ENCODE peak calls at places on chromosomes 5 and 9, in six cellular contexts. B is PC-3, Z is astrocyte, Q is A549, S is fibroblast of lung, L is GM23248. U is an unnamed sample.

GRCh38 chr5:43304520-43304919 is 8.7 kb downstream of the HMGCS1 start:
- DNase-seq in Z (no peak), S (peak; percentile 55), B (no peak), L (peak; percentile 21), Q (no peak), U (no peak)

GRCh38 chr5:96780626-96781025 is 27.1 kb downstream of the ERAP1 start:
- DNase-seq in B (no peak), Z (no peak), L (peak; percentile 45), Q (no peak), S (peak; percentile 22), U (peak; percentile 26)

GRCh38 chr5:143134269-143134668 is 269.2 kb downstream of the NR3C1 start:
- DNase-seq in S (no peak), Q (no peak), L (peak; percentile 11), Z (peak; percentile 39), B (peak; percentile 17), U (peak; percentile 53)

GRCh38 chr5:115956957-115957356 is 5.3 kb upstream of the LVRN start:
- DNase-seq in L (no peak), Z (no peak), B (no peak), S (no peak), Q (no peak), U (no peak)

GRCh38 chr9:68690088-68690487 is 15.0 kb upstream of the PIP5K1B start:
- DNase-seq in L (no peak), Z (no peak), B (no peak), Q (no peak), S (peak; percentile 28), U (no peak)

GRCh38 chr9:80797427-80797825 is 891.9 kb downstream of the TLE1 start:
- DNase-seq in B (no peak), S (no peak), L (no peak), Q (no peak), Z (no peak), U (no peak)

GRCh38 chr5:181142054-181142453 is 5.3 kb upstream of the OR2V2 start:
- DNase-seq in B (no peak), S (no peak), L (no peak), Z (no peak), Q (no peak), U (no peak)

GRCh38 chr9:115291841-115292240 is 173.9 kb upstream of the TNC start:
- DNase-seq in B (peak; percentile 6), S (peak; percentile 5), Q (no peak), L (peak; percentile 57), Z (peak; percentile 87), U (peak; percentile 61)

GRCh38 chr9:125694478-125694877 is 12.5 kb downstream of the MAPKAP1 start:
- DNase-seq in S (no peak), Z (peak; percentile 56), B (no peak), Q (no peak), L (no peak), U (no peak)

GRCh38 chr9:18847576-18848275 is 185.3 kb downstream of the SAXO1 start:
- DNase-seq in Z (no peak), S (no peak), Q (no peak), L (no peak), B (no peak), U (no peak)

GRCh38 chr9:23153058-23153457 is 673.0 kb downstream of the ELAVL2 start:
- DNase-seq in B (no peak), Q (peak; percentile 23), Z (no peak), S (no peak), L (peak; percentile 1), U (no peak)

GRCh38 chr5:10789021-10789420 is 28.0 kb upstream of the DAP start:
- DNase-seq in Z (peak; percentile 94), L (peak; percentile 78), B (peak; percentile 47), Q (no peak), S (peak; percentile 88), U (no peak)

GRCh38 chr9:93904649-93905472 is 50.3 kb downstream of the BARX1 start:
- DNase-seq in L (no peak), Q (no peak), Z (no peak), B (no peak), S (no peak), U (no peak)

GRCh38 chr9:125851971-125852370 is 104.8 kb downstream of the PBX3 start:
- DNase-seq in L (no peak), B (no peak), Z (no peak), S (no peak), Q (no peak), U (no peak)

GRCh38 chr5:179732918-179733763 is 519 bp downstream of the MAML1 start:
- DNase-seq in L (peak; percentile 68), Q (peak; percentile 54), Z (peak; percentile 24), S (peak; percentile 40), B (peak; percentile 26), U (peak; percentile 52)

GRCh38 chr9:16825971-16826370 is 44.5 kb downstream of the BNC2 start:
- DNase-seq in Z (peak; percentile 88), S (peak; percentile 73), B (peak; percentile 20), Q (no peak), L (peak; percentile 76), U (no peak)

GRCh38 chr9:97804059-97804365 is 49.0 kb upstream of the FOXE1 start:
- DNase-seq in B (no peak), Q (no peak), Z (no peak), S (no peak), L (no peak), U (no peak)

GRCh38 chr9:97801180-97801579 is 51.8 kb upstream of the FOXE1 start:
- DNase-seq in Q (no peak), L (no peak), S (no peak), Z (no peak), B (no peak), U (no peak)

GRCh38 chr9:97803167-97804058 is 49.6 kb upstream of the FOXE1 start:
- DNase-seq in L (peak; percentile 82), S (peak; percentile 43), Q (peak; percentile 79), B (peak; percentile 76), Z (peak; percentile 5), U (peak; percentile 67)

GRCh38 chr9:97806721-97807120 is 46.3 kb upstream of the FOXE1 start:
- DNase-seq in B (no peak), S (no peak), L (no peak), Z (no peak), Q (no peak), U (no peak)

DNA sequence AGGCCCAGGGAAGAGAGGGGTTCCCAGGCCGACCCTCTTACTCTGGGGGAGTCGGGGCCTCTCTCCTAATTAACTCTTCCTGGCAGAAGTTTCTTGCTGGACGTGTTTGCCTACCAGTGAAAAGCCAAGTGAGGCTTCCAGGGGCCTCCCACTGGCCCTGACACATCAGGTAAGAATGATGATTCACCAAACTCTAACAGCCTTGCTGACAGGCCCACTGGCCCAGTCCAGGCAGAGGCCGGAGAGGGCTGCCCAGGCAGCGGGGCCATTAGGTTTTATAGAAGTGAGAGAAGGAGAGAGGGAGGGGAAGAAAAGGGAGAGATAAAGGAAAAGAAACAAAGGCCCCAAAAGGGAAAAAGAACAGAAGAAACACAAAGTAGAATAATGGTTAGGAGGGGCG is 50.8 kb upstream of the FOXE1 start:
- DNase-seq in S (no peak), Z (peak; percentile 63), B (peak; percentile 88), Q (peak; percentile 54), L (peak; percentile 89), U (peak; percentile 84)
- H3K4me2 ChIP-seq in S (no peak overlapping the region), Z (peak overlapping the region; percentile 66), B (peak overlapping the region; percentile 69), Q (peak overlapping the region; percentile 94), L (peak overlapping the region; percentile 65), U (peak overlapping the region; percentile 44)

DNA sequence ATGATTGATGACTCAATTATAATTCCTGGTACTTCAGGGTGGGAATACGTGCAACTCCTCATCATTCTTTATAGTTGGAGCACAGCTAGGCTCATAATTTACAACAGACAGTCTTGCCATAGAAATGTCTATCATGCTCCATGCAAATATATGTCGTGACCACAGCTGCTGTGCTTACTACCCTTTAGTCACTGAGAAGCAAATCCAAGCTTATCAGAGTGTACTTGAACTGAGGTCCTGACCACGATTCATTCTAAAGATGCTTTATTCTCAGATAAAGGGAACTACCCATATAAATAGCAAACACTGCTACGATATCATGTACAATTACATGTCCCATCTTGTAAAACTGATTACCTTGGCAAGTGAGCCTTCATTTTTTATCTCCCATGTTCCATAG is 52.0 kb downstream of the STRBP start:
- DNase-seq in Q (no peak), S (no peak), L (no peak), B (no peak), Z (peak; percentile 40), U (no peak)
- H3K4me2 ChIP-seq in Q (no peak overlapping the region), S (no peak overlapping the region), L (no peak overlapping the region), B (no peak overlapping the region), Z (peak overlapping the region; percentile 14), U (no peak overlapping the region)

GRCh38 chr9:89954229-89954628 is 349.4 kb downstream of the GADD45G start:
- DNase-seq in S (peak; percentile 32), L (no peak), B (no peak), Q (no peak), Z (no peak), U (no peak)
- H3K4me2 ChIP-seq in S (no peak overlapping the region), L (no peak overlapping the region), B (no peak overlapping the region), Q (no peak overlapping the region), Z (no peak overlapping the region), U (no peak overlapping the region)

GRCh38 chr5:137190441-137190840 is 308.7 kb downstream of the SPOCK1 start:
- DNase-seq in S (no peak), Q (no peak), B (peak; percentile 77), L (peak; percentile 73), Z (peak; percentile 76), U (peak; percentile 27)
- H3K4me2 ChIP-seq in S (no peak overlapping the region), Q (peak overlapping the region; percentile 62), B (peak overlapping the region; percentile 64), L (peak overlapping the region; percentile 57), Z (peak overlapping the region; percentile 33), U (no peak overlapping the region)

DNA sequence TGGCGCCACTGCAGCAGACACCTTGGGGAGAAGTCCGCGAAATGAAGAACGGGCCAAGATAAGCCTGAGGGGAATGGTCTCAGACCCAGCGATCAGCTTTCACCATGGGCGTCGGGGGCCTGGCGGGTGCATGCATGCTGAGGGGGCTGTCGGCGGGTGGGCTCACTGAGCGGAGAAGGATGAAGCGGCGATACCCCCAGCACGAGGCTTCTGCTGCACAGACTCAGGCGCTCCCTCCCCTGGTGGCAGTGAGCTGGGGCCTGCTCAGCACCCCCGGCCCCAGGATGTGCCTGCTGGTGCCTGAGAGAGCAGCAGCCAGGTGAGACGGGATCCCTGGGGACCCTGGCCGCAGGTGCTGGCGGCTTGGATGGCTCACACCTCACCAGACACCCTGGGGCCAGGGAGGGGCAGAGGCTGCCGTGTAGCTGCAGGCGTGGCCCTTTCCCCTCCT is 31.2 kb downstream of the CEP72 start:
- DNase-seq in B (no peak), L (no peak), S (no peak), Q (no peak), Z (no peak), U (no peak)
- H3K4me2 ChIP-seq in B (no peak overlapping the region), L (no peak overlapping the region), S (no peak overlapping the region), Q (no peak overlapping the region), Z (no peak overlapping the region), U (no peak overlapping the region)

GRCh38 chr5:33336911-33337620 is 103.7 kb upstream of the TARS1 start:
- DNase-seq in Q (no peak), Z (peak; percentile 49), S (peak; percentile 89), B (no peak), L (peak; percentile 15), U (peak; percentile 79)
- H3K4me2 ChIP-seq in Q (no peak overlapping the region), Z (peak overlapping the region; percentile 3), S (no peak overlapping the region), B (no peak overlapping the region), L (no peak overlapping the region), U (peak overlapping the region; percentile 58)

GRCh38 chr5:148991606-148992005 is 71.3 kb downstream of the SH3TC2 start:
- DNase-seq in L (no peak), Q (no peak), Z (no peak), B (peak; percentile 46), S (no peak), U (peak; percentile 83)
- H3K4me2 ChIP-seq in L (no peak overlapping the region), Q (no peak overlapping the region), Z (no peak overlapping the region), B (no peak overlapping the region), S (no peak overlapping the region), U (no peak overlapping the region)

U was measured in mammary epithelial cell.